ENCODE peak calls at places on chromosomes 12 and 14, in eight cellular contexts. F, A, J, O, X, B, N and S are unnamed samples.

GRCh38 chr14:105419305-105420091 is at the start of gene MTA1:
- DNase-seq in F (no peak), J (no peak), B (no peak), N (peak; percentile 50), O (peak; percentile 71), A (peak; percentile 76), X (peak; percentile 85), S (peak; percentile 79)

GRCh38 chr12:128178971-128179370 is 88.0 kb upstream of the TMEM132C start:
- DNase-seq in N (no peak), J (no peak), O (no peak), A (no peak), B (no peak), F (no peak), X (no peak), S (no peak)

GRCh38 chr12:124359671-124360581 is 65.0 kb downstream of the RFLNA start:
- DNase-seq in A (no peak), F (peak; percentile 87), J (no peak), O (no peak), X (no peak), B (peak; percentile 98), N (peak; percentile 95), S (no peak)

GRCh38 chr12:12266389-12266872 is 413 bp downstream of the LRP6 start:
- DNase-seq in X (no peak), A (no peak), F (peak; percentile 49), O (no peak), B (no peak), N (no peak), J (no peak), S (no peak)

GRCh38 chr12:58914457-58914856 is 5.8 kb downstream of the LRIG3 start:
- DNase-seq in N (no peak), J (no peak), X (no peak), A (no peak), O (no peak), B (no peak), F (no peak), S (no peak)

GRCh38 chr12:122086641-122087285 is 8.2 kb downstream of the MLXIP start:
- DNase-seq in F (no peak), J (no peak), N (no peak), A (no peak), X (no peak), O (no peak), B (peak; percentile 66), S (no peak)

GRCh38 chr12:64088431-64089349 is 133.4 kb downstream of the KICS2 start:
- DNase-seq in A (peak; percentile 12), B (peak; percentile 82), J (peak; percentile 2), F (peak; percentile 65), N (peak; percentile 89), O (peak; percentile 50), X (no peak), S (no peak)

GRCh38 chr14:102431751-102432150 is 69.0 kb downstream of the TECPR2 start:
- DNase-seq in O (no peak), A (no peak), J (no peak), B (no peak), F (no peak), N (no peak), X (no peak), S (no peak)

GRCh38 chr12:100564905-100565467 is 8.5 kb upstream of the GAS2L3 start:
- DNase-seq in F (no peak), A (no peak), O (no peak), B (no peak), J (no peak), X (no peak), N (no peak), S (no peak)

GRCh38 chr12:129550353-129550752 is 353.5 kb downstream of the TMEM132D start:
- DNase-seq in B (no peak), O (no peak), F (no peak), A (no peak), J (no peak), N (peak; percentile 66), X (no peak), S (no peak)

GRCh38 chr12:6104027-6104426 is 20.4 kb downstream of the VWF start:
- DNase-seq in B (no peak), A (no peak), F (no peak), O (no peak), N (no peak), X (no peak), J (no peak), S (no peak)

GRCh38 chr12:26870491-26871419 is 37.8 kb upstream of the ITPR2 start:
- DNase-seq in B (peak; percentile 68), F (peak; percentile 50), X (no peak), O (peak; percentile 30), N (peak; percentile 95), A (no peak), J (no peak), S (no peak)

GRCh38 chr14:78010688-78011087 is 159.5 kb upstream of the NRXN3 start:
- DNase-seq in X (no peak), J (no peak), N (no peak), F (no peak), A (no peak), O (no peak), B (no peak), S (no peak)

GRCh38 chr14:71139058-71139946 is 232.0 kb downstream of the PCNX1 start:
- DNase-seq in B (no peak), F (no peak), A (peak; percentile 69), N (peak; percentile 51), O (peak; percentile 49), J (no peak), X (peak; percentile 60), S (peak; percentile 50)

GRCh38 chr14:47966411-47966810 is 291.0 kb upstream of the MDGA2 start:
- DNase-seq in J (no peak), A (no peak), F (no peak), O (no peak), B (no peak), X (no peak), N (no peak), S (no peak)

GRCh38 chr12:77152623-77153193 is 87.3 kb upstream of the E2F7 start:
- DNase-seq in F (no peak), A (no peak), J (no peak), B (no peak), X (no peak), N (no peak), O (no peak), S (no peak)

DNA sequence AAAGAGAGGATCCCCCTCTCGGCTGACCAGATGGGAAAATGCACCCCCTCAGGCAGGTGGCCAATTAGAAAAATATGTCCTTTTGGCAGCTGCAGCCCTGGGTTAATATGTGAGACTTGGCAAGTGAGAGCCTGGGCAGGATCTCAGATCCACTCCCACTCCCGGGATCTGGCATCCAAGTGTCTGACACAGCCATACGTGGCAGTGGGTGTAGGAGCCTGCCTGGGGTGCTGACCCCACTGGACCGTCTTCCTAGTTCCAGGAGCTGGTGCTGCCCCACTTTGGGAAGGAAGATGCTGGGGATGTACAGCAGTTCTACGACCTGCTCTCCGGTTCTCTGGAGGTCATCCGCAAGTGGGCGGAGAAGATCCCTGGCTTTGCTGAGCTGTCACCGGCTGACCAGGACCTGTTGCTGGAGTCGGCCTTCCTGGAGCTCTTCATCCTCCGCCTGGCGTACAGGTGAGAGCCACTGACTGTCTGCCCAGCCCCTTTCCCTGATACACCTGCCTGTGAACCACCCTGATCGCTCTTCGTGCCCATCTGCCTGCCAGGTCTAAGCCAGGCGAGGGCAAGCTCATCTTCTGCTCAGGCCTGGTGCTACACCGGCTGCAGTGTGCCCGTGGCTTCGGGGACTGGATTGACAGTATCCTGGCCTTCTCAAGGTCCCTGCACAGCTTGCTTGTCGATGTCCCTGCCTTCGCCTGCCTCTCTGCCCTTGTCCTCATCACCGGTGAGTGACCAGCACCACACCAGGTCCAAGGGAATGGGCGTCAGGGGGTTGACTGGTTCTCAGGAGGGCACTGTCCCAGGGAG is 5.8 kb downstream of the NR4A1 start:
- DNase-seq in J (no peak), B (peak; percentile 87), X (no peak), N (no peak), A (no peak), O (no peak), F (no peak), S (no peak)
- TF ChIP-seq POLR2A in J (no peak), B (no peak), X (no peak), N (no peak), A (peak; percentile 47), O (no peak), F (no peak), S (no peak)

DNA sequence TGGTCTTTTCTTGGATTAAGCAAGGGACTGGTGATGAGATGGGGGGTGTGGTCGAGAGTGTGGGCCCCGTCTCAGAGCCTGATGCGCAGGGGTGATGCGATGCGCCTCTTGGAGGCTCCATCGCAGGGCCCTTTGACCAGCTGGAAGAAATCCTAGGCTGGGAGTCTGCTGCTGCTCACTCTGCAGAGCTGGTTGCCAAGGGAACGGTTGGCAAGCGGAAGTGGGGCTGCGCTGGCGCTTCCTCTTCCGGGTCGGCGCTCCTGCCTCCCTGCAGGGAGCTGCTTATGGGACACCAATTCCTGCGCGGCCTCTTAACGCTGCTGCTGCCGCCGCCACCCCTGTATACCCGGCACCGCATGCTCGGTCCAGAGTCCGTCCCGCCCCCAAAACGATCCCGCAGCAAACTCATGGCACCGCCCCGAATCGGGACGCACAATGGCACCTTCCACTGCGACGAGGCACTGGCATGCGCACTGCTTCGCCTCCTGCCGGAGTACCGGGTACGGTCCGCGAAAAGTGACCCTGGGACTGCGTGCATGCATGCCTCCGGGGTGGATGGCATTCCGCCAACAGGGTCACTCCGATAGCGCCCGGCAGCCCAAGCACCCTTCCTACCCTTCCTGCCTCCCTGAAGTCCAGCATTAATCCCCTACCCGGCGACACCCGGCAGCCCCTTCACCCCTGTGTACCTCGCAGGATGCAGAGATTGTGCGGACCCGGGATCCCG is at the start of gene MYG1:
- DNase-seq in X (peak; percentile 77), J (peak; percentile 43), N (peak; percentile 93), F (peak; percentile 83), O (peak; percentile 85), B (peak; percentile 91), A (peak; percentile 89), S (peak; percentile 81)
- TF ChIP-seq POLR2A in X (peak; percentile 89), J (no peak), N (peak; percentile 81), F (no peak), O (peak; percentile 71), B (peak; percentile 39), A (peak; percentile 80), S (peak; percentile 89)

DNA sequence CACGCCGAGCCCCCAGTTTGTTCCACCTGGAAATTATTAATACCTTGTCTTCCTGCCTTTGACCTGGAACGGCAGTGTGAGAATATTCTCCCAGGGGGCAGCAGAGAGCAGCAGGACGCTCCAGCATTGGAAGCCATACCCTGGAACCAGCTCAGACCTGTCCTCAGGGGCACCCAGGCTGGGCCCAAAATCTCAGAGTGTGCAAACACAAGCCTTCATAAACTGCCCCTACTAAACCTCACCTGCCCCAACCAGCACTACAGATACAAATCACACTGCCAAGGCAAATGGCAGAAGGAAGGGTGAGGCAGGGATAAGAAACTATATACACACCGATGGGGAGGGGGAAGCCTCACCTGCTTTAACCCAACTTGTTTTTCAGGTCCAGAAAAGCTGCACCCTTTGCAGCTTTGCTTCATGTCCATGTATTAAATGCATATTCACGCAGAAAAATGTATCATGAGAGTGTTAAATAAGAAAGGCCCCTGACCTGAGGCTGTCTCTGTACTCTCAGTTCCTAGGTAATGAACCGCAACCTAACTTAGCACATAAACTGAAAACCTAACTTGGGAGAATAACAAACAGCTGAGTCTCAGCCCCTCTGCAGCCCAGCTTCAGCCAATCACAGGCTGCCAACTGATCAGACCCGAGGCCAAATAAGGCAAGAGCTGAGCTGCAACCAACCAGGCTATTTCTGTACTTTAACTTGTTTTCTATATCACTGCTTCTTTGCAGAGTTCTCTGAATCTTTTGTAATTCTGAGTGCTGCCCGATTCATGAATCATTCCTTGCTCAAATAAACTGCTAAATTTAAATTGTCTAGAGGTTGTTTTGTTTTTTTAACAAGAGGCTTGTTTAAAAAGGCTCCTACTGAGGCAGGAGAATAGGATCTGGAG is 130.1 kb downstream of the SPTSSA start:
- DNase-seq in F (peak; percentile 40), J (no peak), B (no peak), A (peak; percentile 67), O (peak; percentile 27), X (no peak), N (peak; percentile 69), S (peak; percentile 19)
- TF ChIP-seq POLR2A in F (no peak), J (no peak), B (no peak), A (no peak), O (no peak), X (no peak), N (no peak), S (no peak)

GRCh38 chr12:34363050-34363673 is 340.9 kb downstream of the ALG10 start:
- DNase-seq in O (no peak), J (no peak), B (no peak), X (no peak), N (no peak), F (no peak), A (no peak), S (no peak)
- TF ChIP-seq POLR2A in O (no peak), J (no peak), B (no peak), X (no peak), N (no peak), F (no peak), A (no peak), S (no peak)